ENCODE peak calls at places on chromosomes 7 and 10, in six cellular contexts. One of them, this sample, is unnamed.

GRCh38 chr7:36958094-36958718 is 233.9 kb upstream of the AOAH start:
- DNase-seq in BE2C: no peak
- DNase-seq in pancreas: no peak
- DNase-seq in BJ: no peak
- DNase-seq in neural progenitor cell: no peak
- DNase-seq in PC-3: no peak
- DNase-seq in this sample: peak

GRCh38 chr10:7405637-7406036 is 5.2 kb downstream of the SFMBT2 start:
- DNase-seq in BE2C: no peak
- DNase-seq in pancreas: no peak
- DNase-seq in BJ: no peak
- DNase-seq in neural progenitor cell: no peak
- DNase-seq in PC-3: no peak
- DNase-seq in this sample: peak

GRCh38 chr7:101687791-101688182 is 58.7 kb upstream of the MYL10 start:
- DNase-seq in BE2C: no peak
- DNase-seq in pancreas: peak
- DNase-seq in BJ: no peak
- DNase-seq in neural progenitor cell: no peak
- DNase-seq in PC-3: no peak
- DNase-seq in this sample: no peak

GRCh38 chr7:111499027-111499426 is 63.3 kb downstream of the IMMP2L start:
- DNase-seq in BE2C: no peak
- DNase-seq in pancreas: no peak
- DNase-seq in BJ: no peak
- DNase-seq in neural progenitor cell: no peak
- DNase-seq in PC-3: peak
- DNase-seq in this sample: no peak

GRCh38 chr7:33701189-33701740 is 204.1 kb upstream of the BMPER start:
- DNase-seq in BE2C: no peak
- DNase-seq in pancreas: no peak
- DNase-seq in BJ: no peak
- DNase-seq in neural progenitor cell: no peak
- DNase-seq in PC-3: no peak
- DNase-seq in this sample: no peak

GRCh38 chr7:15891151-15891842 is 204.8 kb upstream of the MEOX2 start:
- DNase-seq in BE2C: no peak
- DNase-seq in pancreas: no peak
- DNase-seq in BJ: peak
- DNase-seq in neural progenitor cell: no peak
- DNase-seq in PC-3: peak
- DNase-seq in this sample: no peak

GRCh38 chr10:235921-236320 is 100.7 kb downstream of the ZMYND11 start:
- DNase-seq in BE2C: no peak
- DNase-seq in pancreas: no peak
- DNase-seq in BJ: peak
- DNase-seq in neural progenitor cell: no peak
- DNase-seq in PC-3: no peak
- DNase-seq in this sample: no peak

GRCh38 chr10:70905071-70906021 is 17.0 kb upstream of the PCBD1 start:
- DNase-seq in BE2C: peak
- DNase-seq in pancreas: peak
- DNase-seq in BJ: no peak
- DNase-seq in neural progenitor cell: no peak
- DNase-seq in PC-3: no peak
- DNase-seq in this sample: no peak

GRCh38 chr7:1669486-1669951 is 558 bp upstream of the ELFN1 start:
- DNase-seq in BE2C: no peak
- DNase-seq in pancreas: no peak
- DNase-seq in BJ: no peak
- DNase-seq in neural progenitor cell: no peak
- DNase-seq in PC-3: no peak
- DNase-seq in this sample: peak

GRCh38 chr10:63120554-63120953 is 12.6 kb upstream of the NRBF2 start:
- DNase-seq in BE2C: no peak
- DNase-seq in pancreas: no peak
- DNase-seq in BJ: peak
- DNase-seq in neural progenitor cell: no peak
- DNase-seq in PC-3: no peak
- DNase-seq in this sample: peak

GRCh38 chr7:37540917-37541316 is 92.3 kb upstream of the ELMO1 start:
- DNase-seq in BE2C: no peak
- DNase-seq in pancreas: no peak
- DNase-seq in BJ: no peak
- DNase-seq in neural progenitor cell: no peak
- DNase-seq in PC-3: no peak
- DNase-seq in this sample: no peak

GRCh38 chr7:15478401-15478800 is 83.4 kb downstream of the AGMO start:
- DNase-seq in BE2C: no peak
- DNase-seq in pancreas: no peak
- DNase-seq in BJ: no peak
- DNase-seq in neural progenitor cell: peak
- DNase-seq in PC-3: no peak
- DNase-seq in this sample: no peak

GRCh38 chr10:13815766-13816165 is 229.0 kb downstream of the PRPF18 start:
- DNase-seq in BE2C: no peak
- DNase-seq in pancreas: no peak
- DNase-seq in BJ: no peak
- DNase-seq in neural progenitor cell: no peak
- DNase-seq in PC-3: peak
- DNase-seq in this sample: no peak

GRCh38 chr10:80081801-80082750 is 3.6 kb downstream of the TMEM254 start:
- DNase-seq in BE2C: no peak
- DNase-seq in pancreas: no peak
- DNase-seq in BJ: no peak
- DNase-seq in neural progenitor cell: no peak
- DNase-seq in PC-3: peak
- DNase-seq in this sample: no peak

GRCh38 chr7:132933076-132933466 is 148.8 kb downstream of the CHCHD3 start:
- DNase-seq in BE2C: peak
- DNase-seq in pancreas: no peak
- DNase-seq in BJ: peak
- DNase-seq in neural progenitor cell: no peak
- DNase-seq in PC-3: no peak
- DNase-seq in this sample: peak

GRCh38 chr7:149799397-149800168 is 26.2 kb upstream of the ZNF467 start:
- DNase-seq in BE2C: peak
- DNase-seq in pancreas: no peak
- DNase-seq in BJ: no peak
- DNase-seq in neural progenitor cell: peak
- DNase-seq in PC-3: peak
- DNase-seq in this sample: peak

GRCh38 chr10:815338-816104 is 116.0 kb downstream of the LARP4B start:
- DNase-seq in BE2C: no peak
- DNase-seq in pancreas: no peak
- DNase-seq in BJ: no peak
- DNase-seq in neural progenitor cell: peak
- DNase-seq in PC-3: no peak
- DNase-seq in this sample: no peak

GRCh38 chr10:79390551-79391229 is 43.4 kb downstream of the PPIF start:
- DNase-seq in BE2C: no peak
- DNase-seq in pancreas: peak
- DNase-seq in BJ: no peak
- DNase-seq in neural progenitor cell: no peak
- DNase-seq in PC-3: no peak
- DNase-seq in this sample: no peak

GRCh38 chr10:6069101-6069931 is 7.1 kb upstream of the IL2RA start:
- DNase-seq in BE2C: no peak
- DNase-seq in pancreas: no peak
- DNase-seq in BJ: no peak
- DNase-seq in neural progenitor cell: no peak
- DNase-seq in PC-3: no peak
- DNase-seq in this sample: peak

GRCh38 chr10:14184841-14185500 is 145.8 kb downstream of the FRMD4A start:
- DNase-seq in BE2C: no peak
- DNase-seq in pancreas: no peak
- DNase-seq in BJ: no peak
- DNase-seq in neural progenitor cell: peak
- DNase-seq in PC-3: no peak
- DNase-seq in this sample: peak

GRCh38 chr10:7119325-7120015 is 291.4 kb downstream of the SFMBT2 start:
- DNase-seq in BE2C: no peak
- DNase-seq in pancreas: no peak
- DNase-seq in BJ: no peak
- DNase-seq in neural progenitor cell: no peak
- DNase-seq in PC-3: no peak
- DNase-seq in this sample: peak

GRCh38 chr10:116925061-116925460 is 75.8 kb downstream of the ENO4 start:
- DNase-seq in BE2C: no peak
- DNase-seq in pancreas: no peak
- DNase-seq in BJ: no peak
- DNase-seq in neural progenitor cell: no peak
- DNase-seq in PC-3: no peak
- DNase-seq in this sample: no peak

GRCh38 chr7:120064565-120064964 is 208.4 kb upstream of the KCND2 start:
- DNase-seq in BE2C: no peak
- DNase-seq in pancreas: no peak
- DNase-seq in BJ: no peak
- DNase-seq in neural progenitor cell: no peak
- DNase-seq in PC-3: no peak
- DNase-seq in this sample: no peak

GRCh38 chr10:93566435-93567276 is at the start of gene FFAR4:
- DNase-seq in BE2C: no peak
- DNase-seq in pancreas: peak
- DNase-seq in BJ: no peak
- DNase-seq in neural progenitor cell: peak
- DNase-seq in PC-3: peak
- DNase-seq in this sample: peak
- H3K4me3 ChIP-seq in BE2C: no peak
- H3K4me3 ChIP-seq in pancreas: peak
- H3K4me3 ChIP-seq in BJ: no peak
- H3K4me3 ChIP-seq in neural progenitor cell: peak
- H3K4me3 ChIP-seq in PC-3: peak
- H3K4me3 ChIP-seq in this sample: peak

DNA sequence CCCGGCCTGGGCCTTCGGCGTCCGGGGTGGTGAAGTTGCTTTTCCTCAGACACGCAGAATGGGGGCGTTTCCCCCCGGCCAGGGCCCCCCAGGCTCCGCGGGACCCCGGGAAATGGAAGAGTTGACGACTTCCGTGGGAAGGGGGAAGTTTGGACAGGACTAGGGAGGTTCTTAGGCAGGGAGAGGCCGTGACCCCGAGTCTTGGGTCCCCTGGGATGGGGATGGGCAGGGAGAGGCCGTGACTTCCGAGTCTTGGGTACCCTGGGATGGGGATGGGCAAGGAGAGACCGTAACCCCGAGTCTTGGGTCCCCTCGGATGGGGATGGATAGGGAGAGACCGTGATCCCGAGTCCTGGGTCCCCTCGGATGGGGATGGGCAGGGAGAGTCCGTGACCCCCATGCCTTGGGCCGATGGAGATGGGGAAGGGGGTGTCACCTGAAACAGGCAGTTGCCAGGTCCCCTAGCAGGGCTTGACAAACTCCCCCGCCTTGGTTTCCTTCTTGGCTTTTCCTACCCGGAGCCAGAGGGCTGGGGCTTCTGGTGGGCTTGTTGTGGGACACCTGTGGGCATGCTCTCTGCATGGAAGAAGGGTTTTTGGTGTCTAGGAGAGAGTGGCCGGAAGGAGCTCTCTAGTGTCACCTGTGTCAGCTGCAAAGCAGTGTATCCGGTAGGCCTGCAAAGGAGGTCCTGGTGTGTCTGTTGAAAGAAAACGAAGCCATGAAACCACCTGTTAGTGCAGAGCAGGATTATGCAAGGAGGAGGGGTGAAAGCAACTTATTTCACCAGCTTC is 1.1 kb downstream of the TRRAP start:
- DNase-seq in BE2C: no peak
- DNase-seq in pancreas: peak
- DNase-seq in BJ: no peak
- DNase-seq in neural progenitor cell: peak
- DNase-seq in PC-3: peak
- DNase-seq in this sample: peak
- H3K4me3 ChIP-seq in BE2C: peak
- H3K4me3 ChIP-seq in pancreas: peak
- H3K4me3 ChIP-seq in BJ: peak
- H3K4me3 ChIP-seq in neural progenitor cell: peak
- H3K4me3 ChIP-seq in PC-3: peak
- H3K4me3 ChIP-seq in this sample: peak

DNA sequence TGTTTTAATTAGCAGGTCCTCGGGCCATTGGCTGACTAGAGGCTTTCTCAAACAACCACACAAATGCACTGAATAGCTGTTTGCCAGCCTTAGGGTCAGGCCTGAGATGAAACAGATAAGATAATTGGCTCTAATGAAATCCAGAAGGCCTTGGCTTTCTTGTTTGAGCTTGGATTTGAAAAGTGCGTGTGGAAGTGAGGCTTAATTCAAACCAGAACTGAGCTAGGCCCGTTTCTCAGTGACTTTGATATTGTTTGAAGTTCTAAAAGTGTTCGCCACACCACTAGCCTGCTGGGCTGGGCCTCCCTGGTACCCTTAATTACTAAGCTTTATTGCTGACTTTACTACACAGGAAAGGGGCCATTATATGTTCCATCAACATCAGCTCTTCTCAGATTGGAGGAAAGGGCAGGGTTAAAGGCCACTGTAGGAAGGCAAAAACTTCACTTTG is 270.6 kb downstream of the TWIST1 start:
- DNase-seq in BE2C: peak
- DNase-seq in pancreas: no peak
- DNase-seq in BJ: peak
- DNase-seq in neural progenitor cell: no peak
- DNase-seq in PC-3: no peak
- DNase-seq in this sample: no peak
- H3K4me3 ChIP-seq in BE2C: no peak
- H3K4me3 ChIP-seq in pancreas: no peak
- H3K4me3 ChIP-seq in BJ: no peak
- H3K4me3 ChIP-seq in neural progenitor cell: no peak
- H3K4me3 ChIP-seq in PC-3: no peak
- H3K4me3 ChIP-seq in this sample: no peak

DNA sequence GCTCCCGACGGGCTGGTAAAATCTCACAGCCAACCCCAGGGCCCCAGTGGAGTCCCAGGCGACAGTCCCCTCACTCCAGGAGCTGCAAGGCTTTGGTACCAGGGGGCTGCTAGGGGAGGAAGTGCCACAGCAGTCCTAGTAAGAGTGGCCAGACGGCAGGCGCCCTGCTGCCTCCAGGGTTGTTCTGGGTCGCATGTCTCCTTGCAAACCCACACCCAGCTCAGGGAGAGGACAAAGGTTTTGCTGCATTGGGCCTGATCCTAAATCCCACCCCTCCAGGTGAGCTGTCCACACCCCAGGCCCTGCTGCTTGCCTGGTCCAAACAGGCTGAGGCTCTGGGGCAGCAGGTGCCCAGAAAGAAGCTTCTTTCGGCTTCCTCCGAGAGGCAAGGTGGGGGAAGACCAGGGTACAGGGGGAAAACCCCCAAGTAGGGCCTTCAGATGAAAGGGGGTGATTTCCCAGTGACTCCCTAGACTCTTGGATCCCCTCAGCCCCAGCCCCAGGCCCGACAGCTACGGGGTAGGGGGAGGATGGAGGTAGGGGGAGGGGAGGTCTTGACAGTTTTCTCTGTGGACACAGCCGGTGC is 4.2 kb upstream of the KCP start:
- DNase-seq in BE2C: no peak
- DNase-seq in pancreas: peak
- DNase-seq in BJ: no peak
- DNase-seq in neural progenitor cell: no peak
- DNase-seq in PC-3: no peak
- DNase-seq in this sample: peak
- H3K4me3 ChIP-seq in BE2C: no peak
- H3K4me3 ChIP-seq in pancreas: no peak
- H3K4me3 ChIP-seq in BJ: no peak
- H3K4me3 ChIP-seq in neural progenitor cell: no peak
- H3K4me3 ChIP-seq in PC-3: no peak
- H3K4me3 ChIP-seq in this sample: no peak

GRCh38 chr7:17706734-17707133 is 233.6 kb downstream of the SNX13 start:
- DNase-seq in BE2C: peak
- DNase-seq in pancreas: no peak
- DNase-seq in BJ: peak
- DNase-seq in neural progenitor cell: peak
- DNase-seq in PC-3: peak
- DNase-seq in this sample: peak
- H3K4me3 ChIP-seq in BE2C: no peak
- H3K4me3 ChIP-seq in pancreas: no peak
- H3K4me3 ChIP-seq in BJ: no peak
- H3K4me3 ChIP-seq in neural progenitor cell: no peak
- H3K4me3 ChIP-seq in PC-3: no peak
- H3K4me3 ChIP-seq in this sample: no peak

This sample was measured in NB4.